ENCODE peak calls at places on chromosomes 4 and X, in seven cellular contexts. One of them, this sample, is unnamed.

GRCh38 chr4:128145727-128146126 is 84.6 kb downstream of the LARP1B start:
- DNase-seq in fibroblast of the conjunctiva: no peak
- DNase-seq in activated T-cell treated with anti-CD3 and anti-CD28 coated beads, Interleukin-2, amount 50 U/mL, for 24 hours: no peak
- DNase-seq in epithelial cell of esophagus: no peak
- DNase-seq in BJ: no peak
- DNase-seq in pancreas: no peak
- DNase-seq in HEK293T: no peak
- DNase-seq in this sample: no peak

GRCh38 chr4:71614626-71615025 is 169.3 kb downstream of the GC start:
- DNase-seq in epithelial cell of esophagus: peak
- DNase-seq in activated T-cell treated with anti-CD3 and anti-CD28 coated beads, Interleukin-2, amount 50 U/mL, for 24 hours: no peak
- DNase-seq in BJ: no peak
- DNase-seq in pancreas: no peak
- DNase-seq in HEK293T: no peak
- DNase-seq in fibroblast of the conjunctiva: no peak
- DNase-seq in this sample: no peak

GRCh38 chr4:101279377-101279871 is 67.9 kb downstream of the PPP3CA start:
- DNase-seq in pancreas: no peak
- DNase-seq in fibroblast of the conjunctiva: peak
- DNase-seq in BJ: peak
- DNase-seq in HEK293T: peak
- DNase-seq in epithelial cell of esophagus: no peak
- DNase-seq in activated T-cell treated with anti-CD3 and anti-CD28 coated beads, Interleukin-2, amount 50 U/mL, for 24 hours: no peak
- DNase-seq in this sample: peak

GRCh38 chrX:152170621-152171020 is 32.2 kb upstream of the MAGEA10 start:
- DNase-seq in epithelial cell of esophagus: no peak
- DNase-seq in activated T-cell treated with anti-CD3 and anti-CD28 coated beads, Interleukin-2, amount 50 U/mL, for 24 hours: no peak
- DNase-seq in fibroblast of the conjunctiva: no peak
- DNase-seq in pancreas: no peak
- DNase-seq in HEK293T: no peak
- DNase-seq in BJ: no peak
- DNase-seq in this sample: no peak

GRCh38 chrX:46840946-46841740 is 4.3 kb downstream of the RP2 start:
- DNase-seq in fibroblast of the conjunctiva: no peak
- DNase-seq in BJ: no peak
- DNase-seq in epithelial cell of esophagus: peak
- DNase-seq in activated T-cell treated with anti-CD3 and anti-CD28 coated beads, Interleukin-2, amount 50 U/mL, for 24 hours: no peak
- DNase-seq in HEK293T: no peak
- DNase-seq in pancreas: no peak
- DNase-seq in this sample: no peak

GRCh38 chr4:6608758-6609414 is 31.6 kb upstream of the MRFAP1 start:
- DNase-seq in fibroblast of the conjunctiva: no peak
- DNase-seq in HEK293T: no peak
- DNase-seq in pancreas: no peak
- DNase-seq in BJ: no peak
- DNase-seq in epithelial cell of esophagus: no peak
- DNase-seq in activated T-cell treated with anti-CD3 and anti-CD28 coated beads, Interleukin-2, amount 50 U/mL, for 24 hours: peak
- DNase-seq in this sample: no peak

GRCh38 chr4:184699941-184700340 is 34.0 kb downstream of the CENPU start:
- DNase-seq in fibroblast of the conjunctiva: no peak
- DNase-seq in BJ: no peak
- DNase-seq in epithelial cell of esophagus: no peak
- DNase-seq in HEK293T: no peak
- DNase-seq in activated T-cell treated with anti-CD3 and anti-CD28 coated beads, Interleukin-2, amount 50 U/mL, for 24 hours: no peak
- DNase-seq in pancreas: no peak
- DNase-seq in this sample: no peak

GRCh38 chr4:181528570-181529184 is 714.5 kb upstream of the TENM3 start:
- DNase-seq in BJ: no peak
- DNase-seq in fibroblast of the conjunctiva: peak
- DNase-seq in HEK293T: peak
- DNase-seq in pancreas: peak
- DNase-seq in epithelial cell of esophagus: peak
- DNase-seq in activated T-cell treated with anti-CD3 and anti-CD28 coated beads, Interleukin-2, amount 50 U/mL, for 24 hours: no peak
- DNase-seq in this sample: peak

GRCh38 chr4:15374697-15375096 is 53.1 kb upstream of the C1QTNF7 start:
- DNase-seq in fibroblast of the conjunctiva: peak
- DNase-seq in activated T-cell treated with anti-CD3 and anti-CD28 coated beads, Interleukin-2, amount 50 U/mL, for 24 hours: no peak
- DNase-seq in pancreas: no peak
- DNase-seq in epithelial cell of esophagus: no peak
- DNase-seq in HEK293T: no peak
- DNase-seq in BJ: no peak
- DNase-seq in this sample: no peak

GRCh38 chrX:134733595-134733994 is 75.3 kb upstream of the PLAC1 start:
- DNase-seq in activated T-cell treated with anti-CD3 and anti-CD28 coated beads, Interleukin-2, amount 50 U/mL, for 24 hours: no peak
- DNase-seq in pancreas: no peak
- DNase-seq in BJ: no peak
- DNase-seq in fibroblast of the conjunctiva: no peak
- DNase-seq in HEK293T: no peak
- DNase-seq in epithelial cell of esophagus: no peak
- DNase-seq in this sample: no peak

GRCh38 chr4:18020671-18021469 is 685 bp downstream of the LCORL start:
- DNase-seq in activated T-cell treated with anti-CD3 and anti-CD28 coated beads, Interleukin-2, amount 50 U/mL, for 24 hours: peak
- DNase-seq in pancreas: peak
- DNase-seq in HEK293T: peak
- DNase-seq in epithelial cell of esophagus: peak
- DNase-seq in fibroblast of the conjunctiva: peak
- DNase-seq in BJ: peak
- DNase-seq in this sample: peak

GRCh38 chrX:111098874-111099273 is 2.9 kb downstream of the PAK3 start:
- DNase-seq in BJ: no peak
- DNase-seq in fibroblast of the conjunctiva: peak
- DNase-seq in epithelial cell of esophagus: peak
- DNase-seq in activated T-cell treated with anti-CD3 and anti-CD28 coated beads, Interleukin-2, amount 50 U/mL, for 24 hours: peak
- DNase-seq in pancreas: peak
- DNase-seq in HEK293T: peak
- DNase-seq in this sample: no peak

GRCh38 chr4:135533053-135533452 is 1331.5 kb upstream of the PABPC4L start:
- DNase-seq in HEK293T: no peak
- DNase-seq in fibroblast of the conjunctiva: no peak
- DNase-seq in activated T-cell treated with anti-CD3 and anti-CD28 coated beads, Interleukin-2, amount 50 U/mL, for 24 hours: no peak
- DNase-seq in epithelial cell of esophagus: no peak
- DNase-seq in pancreas: no peak
- DNase-seq in BJ: no peak
- DNase-seq in this sample: no peak

This sample was measured in AG09309.